ENCODE peak calls at places on chromosomes 12 and 14, in nine cellular contexts. I is upper lobe of left lung; M is M059J; D is mucosa of descending colon; Y is HFFc6; U is GOT3; R is stimulated activated CD8-positive, alpha-beta memory T cell treated with anti-CD3 and anti-CD28 coated beads, Interleukin-7, amount 100 ng/mL, for 1 hour; B is transverse colon; O is LoVo. V is an unnamed sample.

GRCh38 chr14:102155150-102155549 is 15.5 kb downstream of the WDR20 start:
- DNase-seq in I (no peak), Y (peak; percentile 19), B (no peak), D (no peak), R (no peak), M (peak; percentile 27), U (no peak), O (no peak), V (no peak)

GRCh38 chr14:74867673-74868072 is 8.3 kb downstream of the PROX2 start:
- DNase-seq in D (peak; percentile 65), B (no peak), U (no peak), M (peak; percentile 31), O (no peak), Y (no peak), R (peak; percentile 38), I (no peak), V (no peak)

GRCh38 chr12:13293086-13293485 is 96.6 kb downstream of the EMP1 start:
- DNase-seq in M (no peak), B (no peak), U (no peak), I (no peak), Y (peak; percentile 8), R (no peak), O (no peak), D (no peak), V (no peak)

GRCh38 chr12:71999795-72000194 is 61.1 kb downstream of the TPH2 start:
- DNase-seq in M (peak; percentile 59), I (no peak), U (no peak), Y (peak; percentile 52), D (no peak), R (no peak), B (no peak), O (no peak), V (no peak)

GRCh38 chr12:110179291-110179690 is 55.1 kb downstream of the IFT81 start:
- DNase-seq in D (no peak), R (no peak), Y (peak; percentile 70), B (no peak), M (peak; percentile 80), I (no peak), O (no peak), U (no peak), V (no peak)

GRCh38 chr14:48925184-48925583 is 661.0 kb downstream of the RPS29 start:
- DNase-seq in B (no peak), M (no peak), D (no peak), O (no peak), I (no peak), U (no peak), R (no peak), Y (no peak), V (no peak)

GRCh38 chr12:130983328-130984017 is 29.8 kb downstream of the ADGRD1 start:
- DNase-seq in B (no peak), I (no peak), D (no peak), U (no peak), O (no peak), M (no peak), Y (no peak), R (no peak), V (no peak)

GRCh38 chr14:84404246-84404645 is 1125.7 kb upstream of the FLRT2 start:
- DNase-seq in U (no peak), R (no peak), O (no peak), M (no peak), I (no peak), D (no peak), Y (no peak), B (no peak), V (no peak)

GRCh38 chr14:21825147-21825743 is 151.6 kb upstream of the OR4E1 start:
- DNase-seq in O (peak; percentile 26), B (no peak), M (no peak), Y (no peak), U (no peak), D (no peak), I (no peak), R (no peak), V (peak; percentile 53)

GRCh38 chr14:70909788-70910614 is 2.7 kb downstream of the PCNX1 start:
- DNase-seq in D (no peak), M (no peak), O (no peak), R (no peak), U (no peak), I (no peak), B (no peak), Y (no peak), V (no peak)

GRCh38 chr14:61927015-61927414 is 164.8 kb downstream of the SNAPC1 start:
- DNase-seq in M (peak; percentile 86), B (no peak), O (no peak), D (no peak), I (no peak), U (no peak), Y (peak; percentile 75), R (no peak), V (no peak)

GRCh38 chr12:106584104-106585064 is 1.6 kb downstream of the RFX4 start:
- DNase-seq in B (no peak), M (peak; percentile 18), D (no peak), O (no peak), R (no peak), I (no peak), Y (no peak), U (no peak), V (no peak)

GRCh38 chr14:28780843-28781503 is 14.4 kb downstream of the FOXG1 start:
- DNase-seq in O (no peak), I (no peak), R (no peak), D (no peak), U (no peak), B (no peak), Y (no peak), M (peak; percentile 87), V (no peak)

GRCh38 chr12:14999421-15000047 is 26.7 kb downstream of the PDE6H start:
- DNase-seq in R (no peak), O (no peak), U (no peak), I (no peak), Y (no peak), B (no peak), M (peak; percentile 42), D (no peak), V (no peak)

GRCh38 chr12:43370299-43370698 is 181.7 kb downstream of the ADAMTS20 start:
- DNase-seq in R (no peak), D (no peak), B (no peak), O (peak; percentile 26), I (no peak), M (peak; percentile 50), Y (no peak), U (no peak), V (no peak)